ENCODE peak calls at places on chromosome 14, in five cellular contexts. Y is transverse colon, D is A549, E is AG04450, I is GM06990. H is an unnamed sample.

GRCh38 chr14:41718477-41719166 is 111.9 kb downstream of the LRFN5 start:
- DNase-seq in Y (no peak), D (no peak), E (no peak), I (no peak), H (no peak)

GRCh38 chr14:85217412-85217811 is 312.5 kb upstream of the FLRT2 start:
- DNase-seq in Y (no peak), D (no peak), E (peak), I (no peak), H (peak)

GRCh38 chr14:67934087-67934486 is 114.5 kb downstream of the RAD51B start:
- DNase-seq in Y (peak), D (peak), E (peak), I (no peak), H (peak)

GRCh38 chr14:49692895-49693737 is at the start of gene KLHDC1:
- DNase-seq in Y (peak), D (peak), E (peak), I (peak), H (peak)

GRCh38 chr14:30443368-30444007 is 115.5 kb upstream of the G2E3 start:
- DNase-seq in Y (no peak), D (peak), E (no peak), I (no peak), H (no peak)

GRCh38 chr14:90513151-90514014 is 116.6 kb downstream of the CALM1 start:
- DNase-seq in Y (peak), D (peak), E (no peak), I (no peak), H (peak)

GRCh38 chr14:85122690-85123089 is 407.3 kb upstream of the FLRT2 start:
- DNase-seq in Y (no peak), D (no peak), E (peak), I (no peak), H (peak)

GRCh38 chr14:78170203-78170602 is at the start of gene NRXN3:
- DNase-seq in Y (peak), D (peak), E (no peak), I (no peak), H (no peak)

GRCh38 chr14:100546051-100546443 is 41.2 kb downstream of the BEGAIN start:
- DNase-seq in Y (no peak), D (no peak), E (no peak), I (no peak), H (no peak)

GRCh38 chr14:79971330-79971729 is 240.0 kb downstream of the DIO2 start:
- DNase-seq in Y (no peak), D (peak), E (peak), I (no peak), H (no peak)

GRCh38 chr14:61698216-61698980 is 3.1 kb downstream of the HIF1A start:
- DNase-seq in Y (no peak), D (no peak), E (no peak), I (no peak), H (no peak)

GRCh38 chr14:84546236-84546635 is 983.7 kb upstream of the FLRT2 start:
- DNase-seq in Y (no peak), D (no peak), E (no peak), I (no peak), H (no peak)

GRCh38 chr14:26828741-26829140 is 230.9 kb upstream of the NOVA1 start:
- DNase-seq in Y (no peak), D (no peak), E (no peak), I (no peak), H (no peak)

GRCh38 chr14:55599250-55599879 is 19.4 kb downstream of the KTN1 start:
- DNase-seq in Y (peak), D (peak), E (no peak), I (no peak), H (no peak)

GRCh38 chr14:84217066-84217465 is 1312.9 kb upstream of the FLRT2 start:
- DNase-seq in Y (no peak), D (no peak), E (no peak), I (no peak), H (no peak)

GRCh38 chr14:61585598-61586538 is 109.4 kb upstream of the HIF1A start:
- DNase-seq in Y (peak), D (no peak), E (no peak), I (no peak), H (no peak)

GRCh38 chr14:94394594-94395305 is 6.3 kb upstream of the SERPINA1 start:
- DNase-seq in Y (peak), D (no peak), E (no peak), I (no peak), H (no peak)

GRCh38 chr14:79487632-79488031 is 723.7 kb downstream of the DIO2 start:
- DNase-seq in Y (no peak), D (no peak), E (no peak), I (no peak), H (no peak)

GRCh38 chr14:94042433-94043091 is 16.4 kb downstream of the OTUB2 start:
- DNase-seq in Y (no peak), D (no peak), E (no peak), I (no peak), H (no peak)

GRCh38 chr14:60514378-60515243 is 5.7 kb downstream of the SIX6 start:
- DNase-seq in Y (no peak), D (peak), E (no peak), I (no peak), H (peak)

GRCh38 chr14:80427101-80427500 is 215.8 kb upstream of the DIO2 start:
- DNase-seq in Y (no peak), D (no peak), E (no peak), I (no peak), H (no peak)

GRCh38 chr14:45201908-45202307 is 51.1 kb downstream of the MIS18BP1 start:
- DNase-seq in Y (no peak), D (peak), E (no peak), I (peak), H (no peak)

GRCh38 chr14:59243174-59243573 is 54.7 kb downstream of the DAAM1 start:
- DNase-seq in Y (no peak), D (no peak), E (no peak), I (no peak), H (no peak)

GRCh38 chr14:36829547-36829946 is 167.9 kb downstream of the PAX9 start:
- DNase-seq in Y (no peak), D (no peak), E (no peak), I (no peak), H (no peak)

GRCh38 chr14:92780444-92780843 is 13.7 kb upstream of the GOLGA5 start:
- DNase-seq in Y (no peak), D (peak), E (no peak), I (no peak), H (peak)

GRCh38 chr14:71231521-71232393 is 324.5 kb downstream of the PCNX1 start:
- DNase-seq in Y (no peak), D (no peak), E (no peak), I (peak), H (no peak)

GRCh38 chr14:92507174-92507768 is 6.3 kb upstream of the RIN3 start:
- DNase-seq in Y (peak), D (no peak), E (no peak), I (peak), H (no peak)

GRCh38 chr14:99264691-99265090 is 7.3 kb downstream of the BCL11B start:
- DNase-seq in Y (no peak), D (no peak), E (no peak), I (no peak), H (no peak)

GRCh38 chr14:57692671-57693070 is 173.2 kb downstream of the SLC35F4 start:
- DNase-seq in Y (no peak), D (peak), E (peak), I (no peak), H (peak)

GRCh38 chr14:20631821-20632389 is 9.6 kb downstream of the OR6S1 start:
- DNase-seq in Y (peak), D (peak), E (no peak), I (peak), H (no peak)

GRCh38 chr14:65476942-65477318 is 64.4 kb downstream of the FUT8 start:
- DNase-seq in Y (no peak), D (no peak), E (no peak), I (no peak), H (no peak)
- H3K4me3 ChIP-seq in Y (no peak), D (no peak), E (no peak), I (no peak), H (no peak)

GRCh38 chr14:104014764-104015163 is 70.7 kb upstream of the ASPG start:
- DNase-seq in Y (no peak), D (no peak), E (no peak), I (no peak), H (no peak)

GRCh38 chr14:104016873-104017650 is 68.4 kb upstream of the ASPG start:
- DNase-seq in Y (no peak), D (no peak), E (no peak), I (no peak), H (no peak)

GRCh38 chr14:104009297-104009696 is 67.0 kb upstream of the RD3L start:
- DNase-seq in Y (no peak), D (no peak), E (no peak), I (no peak), H (no peak)

GRCh38 chr14:104007121-104007520 is 64.8 kb upstream of the RD3L start:
- DNase-seq in Y (no peak), D (no peak), E (no peak), I (no peak), H (no peak)

GRCh38 chr14:104011824-104012517 is 69.6 kb upstream of the RD3L start:
- DNase-seq in Y (no peak), D (peak), E (no peak), I (no peak), H (peak)
- TF ChIP-seq CTCF in Y (no peak), D (no peak), E (no peak), I (no peak), H (no peak)

GRCh38 chr14:54048736-54049135 is 92.1 kb upstream of the BMP4 start:
- DNase-seq in Y (no peak), D (no peak), E (no peak), I (no peak), H (no peak)

GRCh38 chr14:54048311-54048710 is 91.7 kb upstream of the BMP4 start:
- DNase-seq in Y (peak), D (no peak), E (no peak), I (no peak), H (no peak)

GRCh38 chr14:54050759-54051158 is 94.1 kb upstream of the BMP4 start:
- DNase-seq in Y (no peak), D (no peak), E (no peak), I (no peak), H (no peak)

GRCh38 chr14:54046250-54046649 is 89.6 kb upstream of the BMP4 start:
- DNase-seq in Y (no peak), D (no peak), E (no peak), I (no peak), H (no peak)

GRCh38 chr14:54047645-54048308 is 91.2 kb upstream of the BMP4 start:
- DNase-seq in Y (no peak), D (no peak), E (no peak), I (no peak), H (no peak)
- H3K4me3 ChIP-seq in Y (no peak), D (no peak), E (no peak), I (no peak), H (no peak)

GRCh38 chr14:89371600-89371999 is 45.4 kb downstream of the FOXN3 start:
- DNase-seq in Y (no peak), D (no peak), E (no peak), I (no peak), H (no peak)

GRCh38 chr14:89370781-89371180 is 46.3 kb downstream of the FOXN3 start:
- DNase-seq in Y (no peak), D (no peak), E (no peak), I (no peak), H (no peak)

GRCh38 chr14:89373185-89373584 is 43.8 kb downstream of the FOXN3 start:
- DNase-seq in Y (no peak), D (no peak), E (no peak), I (no peak), H (no peak)

GRCh38 chr14:89369656-89370055 is 47.4 kb downstream of the FOXN3 start:
- DNase-seq in Y (no peak), D (no peak), E (no peak), I (no peak), H (no peak)

GRCh38 chr14:89372156-89372555 is 44.9 kb downstream of the FOXN3 start:
- DNase-seq in Y (no peak), D (no peak), E (no peak), I (no peak), H (no peak)
- TF ChIP-seq CTCF in Y (no peak), D (no peak), E (no peak), I (no peak), H (no peak)

DNA sequence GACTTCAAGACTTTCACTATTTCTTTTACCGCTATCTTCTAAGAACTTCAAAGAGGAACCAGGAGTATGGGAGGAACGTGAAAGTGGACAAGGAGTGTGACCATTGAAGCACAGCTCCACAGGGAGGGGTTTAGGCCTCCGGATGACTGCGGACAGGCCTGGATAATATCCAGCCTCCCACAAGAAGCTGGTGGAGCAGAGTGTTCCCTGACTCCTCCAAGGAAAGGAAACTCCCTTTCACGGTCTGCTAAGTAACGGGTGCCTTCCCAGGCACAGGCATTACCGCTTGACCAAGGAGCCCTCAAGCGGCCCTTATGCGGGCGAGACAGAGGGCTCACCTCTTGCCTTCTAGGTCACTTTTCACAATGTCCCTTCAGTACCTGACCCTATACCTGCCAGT is 267.0 kb downstream of the RPL10L start:
- DNase-seq in Y (no peak), D (no peak), E (no peak), I (no peak), H (no peak)
- H3K4me3 ChIP-seq in Y (no peak), D (no peak), E (no peak), I (no peak), H (no peak)

GRCh38 chr14:23538785-23539184 is 12.8 kb downstream of the ZFHX2 start:
- DNase-seq in Y (no peak), D (no peak), E (no peak), I (no peak), H (no peak)

GRCh38 chr14:23542261-23542660 is 9.3 kb downstream of the ZFHX2 start:
- DNase-seq in Y (no peak), D (no peak), E (no peak), I (no peak), H (no peak)

GRCh38 chr14:23538049-23538718 is 13.4 kb downstream of the ZFHX2 start:
- DNase-seq in Y (no peak), D (no peak), E (no peak), I (no peak), H (no peak)

GRCh38 chr14:23539209-23539866 is 12.2 kb downstream of the ZFHX2 start:
- DNase-seq in Y (no peak), D (peak), E (no peak), I (no peak), H (no peak)

DNA sequence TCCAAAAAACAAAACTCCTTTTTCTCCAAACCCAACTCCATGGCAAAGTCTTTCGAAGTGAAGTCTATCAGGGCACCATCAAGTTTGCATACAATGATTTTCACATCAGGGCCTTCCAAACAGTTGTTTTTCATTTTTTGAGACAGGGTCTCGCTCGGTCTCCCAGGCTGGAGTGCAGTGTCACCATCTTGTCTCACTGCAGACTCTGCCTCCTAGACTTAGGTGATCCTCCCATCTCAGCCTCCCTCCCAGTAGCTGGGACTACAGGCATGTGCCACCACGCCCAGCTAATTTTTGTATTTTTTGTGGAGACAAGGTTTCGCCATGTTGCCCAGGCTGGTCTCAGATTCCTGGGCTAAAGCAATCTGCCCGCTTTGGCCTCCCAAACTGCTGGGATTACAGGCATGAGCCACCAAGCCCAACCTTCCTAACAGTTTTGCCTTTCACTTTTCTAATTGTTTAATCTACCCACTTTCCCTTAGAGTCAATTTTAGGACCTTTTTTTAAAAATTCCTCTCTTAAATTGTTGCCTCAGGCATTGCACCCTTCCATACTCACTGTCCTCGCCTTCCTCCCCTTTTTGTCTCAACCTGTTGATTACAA is 11.6 kb downstream of the ZFHX2 start:
- DNase-seq in Y (no peak), D (no peak), E (no peak), I (no peak), H (no peak)
- TF ChIP-seq CTCF in Y (no peak), D (no peak), E (no peak), I (no peak), H (no peak)

GRCh38 chr14:39176263-39177167 is 1.5 kb downstream of the PNN start:
- DNase-seq in Y (no peak), D (no peak), E (no peak), I (no peak), H (no peak)
- H3K4me3 ChIP-seq in Y (no peak), D (peak), E (peak), I (peak), H (peak)

GRCh38 chr14:35046751-35047536 is 872 bp downstream of the FAM177A1 start:
- DNase-seq in Y (peak), D (peak), E (no peak), I (no peak), H (peak)
- TF ChIP-seq CTCF in Y (peak), D (no peak), E (no peak), I (no peak), H (no peak)

DNA sequence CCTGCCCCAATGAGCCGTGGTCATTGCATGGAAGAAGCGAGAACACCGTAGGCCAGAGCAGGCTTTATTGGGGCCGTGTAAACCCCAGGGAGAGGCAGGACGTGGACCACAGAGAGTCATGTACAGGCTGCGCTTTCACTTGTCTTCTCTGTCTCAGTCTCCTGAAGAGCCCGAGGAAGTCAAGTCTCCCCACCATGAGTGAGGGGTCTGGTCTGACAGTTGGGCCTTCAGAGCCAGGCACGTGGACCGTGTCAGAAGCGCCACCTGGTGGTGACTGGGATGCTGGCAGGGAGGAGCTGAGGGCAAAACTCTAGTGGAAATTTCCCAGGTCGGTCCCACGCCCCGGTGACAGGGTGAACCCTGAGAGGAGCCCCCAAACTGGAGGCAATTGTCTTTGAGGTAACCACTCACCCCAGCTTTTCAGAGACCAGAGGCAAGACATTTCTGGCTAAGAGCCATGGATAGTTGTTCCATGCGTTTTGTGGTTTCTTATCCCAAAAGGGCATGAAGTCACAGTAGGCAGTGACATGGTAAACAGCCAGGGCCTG is 17.4 kb downstream of the RPS6KL1 start:
- DNase-seq in Y (peak), D (peak), E (no peak), I (peak), H (no peak)
- H3K4me3 ChIP-seq in Y (no peak), D (no peak), E (no peak), I (no peak), H (no peak)

GRCh38 chr14:72839753-72840390 is 54.0 kb downstream of the DPF3 start:
- DNase-seq in Y (no peak), D (no peak), E (no peak), I (no peak), H (no peak)
- TF ChIP-seq CTCF in Y (no peak), D (no peak), E (no peak), I (no peak), H (no peak)